ENCODE peak calls at places on chromosomes 5 and 9, in seven cellular contexts. Y is neuronal stem cell, S is mesendoderm, T is trophoblast cell, G is H9, Z is mesenchymal stem cell, K is H1. V is an unnamed sample.

GRCh38 chr5:1315018-1315708 is 20.3 kb upstream of the TERT start:
- DNase-seq in Y (no peak), S (no peak), T (no peak), G (peak), Z (no peak), K (no peak), V (no peak)

GRCh38 chr5:173328896-173329369 is 719 bp upstream of the STC2 start:
- DNase-seq in Y (no peak), S (peak), T (peak), G (peak), Z (peak), K (peak), V (peak)

GRCh38 chr9:102669220-102669619 is 325.9 kb upstream of the CYLC2 start:
- DNase-seq in Y (no peak), S (no peak), T (no peak), G (no peak), Z (no peak), K (no peak), V (no peak)

GRCh38 chr9:120701248-120701647 is 13.0 kb downstream of the MEGF9 start:
- DNase-seq in Y (no peak), S (no peak), T (no peak), G (no peak), Z (no peak), K (no peak), V (no peak)

GRCh38 chr9:99056876-99057664 is 47.8 kb upstream of the TGFBR1 start:
- DNase-seq in Y (no peak), S (no peak), T (no peak), G (no peak), Z (peak), K (no peak), V (peak)

GRCh38 chr9:81852820-81853219 is 75.4 kb upstream of the SPATA31D4 start:
- DNase-seq in Y (no peak), S (no peak), T (no peak), G (no peak), Z (no peak), K (no peak), V (no peak)

GRCh38 chr5:80704221-80704620 is 49.4 kb upstream of the DHFR start:
- DNase-seq in Y (no peak), S (peak), T (no peak), G (no peak), Z (no peak), K (no peak), V (no peak)

GRCh38 chr5:134561871-134562296 is 36.4 kb downstream of the JADE2 start:
- DNase-seq in Y (peak), S (peak), T (no peak), G (peak), Z (peak), K (no peak), V (peak)

GRCh38 chr9:98808879-98809278 is 1.4 kb downstream of the GALNT12 start:
- DNase-seq in Y (no peak), S (no peak), T (no peak), G (no peak), Z (no peak), K (peak), V (no peak)

GRCh38 chr9:83596899-83597504 is 25.9 kb upstream of the IDNK start:
- DNase-seq in Y (peak), S (peak), T (peak), G (peak), Z (peak), K (peak), V (no peak)

DNA sequence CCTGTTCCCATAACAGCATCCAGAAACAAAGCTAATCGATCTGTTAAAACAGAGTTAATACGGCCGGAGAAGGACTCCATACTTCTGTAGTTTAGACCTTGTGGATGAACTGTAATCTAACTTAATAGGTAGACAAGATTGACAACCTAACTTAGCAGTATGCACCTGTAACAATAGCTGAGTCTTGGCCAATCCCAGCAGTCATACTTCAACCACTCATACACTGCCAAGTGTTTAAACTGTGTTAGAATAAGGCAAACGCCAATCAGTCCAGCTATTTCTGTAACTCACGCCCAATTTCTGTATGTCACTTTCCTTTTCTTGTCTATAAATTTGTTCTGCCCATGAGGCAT is 33.7 kb upstream of the MACIR start:
- DNase-seq in Y (no peak), S (no peak), T (no peak), G (no peak), Z (no peak), K (no peak), V (no peak)
- H3K4me2 ChIP-seq in Y (no peak), S (no peak), T (no peak), G (peak), Z (no peak), K (peak), V (no peak)

GRCh38 chr5:67934976-67935375 is 280.6 kb upstream of the PIK3R1 start:
- DNase-seq in Y (no peak), S (peak), T (no peak), G (no peak), Z (no peak), K (no peak), V (no peak)

GRCh38 chr5:67941750-67942450 is 273.7 kb upstream of the PIK3R1 start:
- DNase-seq in Y (no peak), S (no peak), T (no peak), G (no peak), Z (no peak), K (no peak), V (no peak)

DNA sequence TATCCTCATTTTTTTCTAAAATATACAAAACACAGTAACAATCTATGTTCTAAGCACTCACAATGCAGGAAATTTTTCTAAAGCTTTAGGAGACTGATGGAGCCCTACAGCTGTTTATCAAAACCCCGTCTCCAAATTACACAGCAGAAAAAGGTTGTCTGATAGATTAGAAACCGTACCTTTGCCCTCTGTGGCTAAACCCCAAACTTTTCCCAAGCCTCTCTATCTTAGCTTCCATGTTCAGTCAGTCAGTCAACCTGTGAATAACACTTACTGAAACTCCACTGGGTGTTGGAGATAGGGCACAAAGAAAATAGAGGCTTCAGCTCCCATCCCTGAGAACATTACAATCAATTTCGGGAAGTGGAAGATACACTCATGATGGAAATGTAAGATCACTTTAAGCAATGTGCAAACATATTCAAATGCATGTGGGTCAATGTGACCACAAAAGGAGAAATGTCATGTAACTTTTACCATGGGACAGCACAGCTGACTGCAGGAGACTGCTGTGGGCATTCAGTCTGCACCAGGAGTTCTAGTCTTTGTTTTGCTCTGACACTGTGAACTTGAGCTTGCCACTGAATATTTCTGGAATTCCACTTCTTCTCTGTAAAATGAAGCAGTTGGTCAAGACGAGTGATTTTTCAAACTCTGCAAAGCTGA is 279.5 kb upstream of the PIK3R1 start:
- DNase-seq in Y (no peak), S (no peak), T (no peak), G (no peak), Z (no peak), K (no peak), V (no peak)
- H2BK5ac ChIP-seq in Y (no peak), S (no peak), T (no peak), G (no peak), Z (no peak), K (no peak), V (no peak)

GRCh38 chr5:138018844-138019243 is 14.0 kb downstream of the FAM13B start:
- DNase-seq in Y (no peak), S (peak), T (no peak), G (no peak), Z (no peak), K (no peak), V (peak)

GRCh38 chr5:138024117-138024516 is 8.8 kb downstream of the FAM13B start:
- DNase-seq in Y (no peak), S (no peak), T (no peak), G (no peak), Z (peak), K (no peak), V (peak)

GRCh38 chr5:138022912-138023311 is 10.0 kb downstream of the FAM13B start:
- DNase-seq in Y (no peak), S (peak), T (peak), G (no peak), Z (no peak), K (no peak), V (no peak)

GRCh38 chr5:138025285-138025684 is 7.6 kb downstream of the FAM13B start:
- DNase-seq in Y (no peak), S (no peak), T (no peak), G (no peak), Z (no peak), K (no peak), V (no peak)

DNA sequence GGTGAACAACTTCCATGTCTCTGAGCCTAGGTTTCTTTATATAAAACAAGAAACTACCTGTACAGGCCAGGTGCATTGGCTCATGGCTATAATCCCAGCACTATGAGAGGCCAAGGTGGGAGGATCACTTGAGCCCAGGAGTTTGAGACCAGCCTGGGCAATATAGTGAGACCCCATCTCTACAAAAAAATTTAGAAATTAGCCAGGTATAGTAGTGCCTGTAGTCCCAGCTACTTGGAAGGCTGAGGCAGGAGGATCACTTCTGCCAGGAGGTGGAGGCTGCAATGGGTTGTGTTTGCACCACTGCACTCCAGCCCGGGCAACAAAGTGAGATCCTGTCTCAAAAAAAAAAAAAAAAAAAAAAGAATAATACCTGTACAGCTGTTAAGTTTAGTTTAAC is 11.1 kb downstream of the FAM13B start:
- DNase-seq in Y (no peak), S (no peak), T (no peak), G (no peak), Z (no peak), K (no peak), V (no peak)
- H3K4me2 ChIP-seq in Y (no peak), S (no peak), T (no peak), G (no peak), Z (no peak), K (no peak), V (no peak)

DNA sequence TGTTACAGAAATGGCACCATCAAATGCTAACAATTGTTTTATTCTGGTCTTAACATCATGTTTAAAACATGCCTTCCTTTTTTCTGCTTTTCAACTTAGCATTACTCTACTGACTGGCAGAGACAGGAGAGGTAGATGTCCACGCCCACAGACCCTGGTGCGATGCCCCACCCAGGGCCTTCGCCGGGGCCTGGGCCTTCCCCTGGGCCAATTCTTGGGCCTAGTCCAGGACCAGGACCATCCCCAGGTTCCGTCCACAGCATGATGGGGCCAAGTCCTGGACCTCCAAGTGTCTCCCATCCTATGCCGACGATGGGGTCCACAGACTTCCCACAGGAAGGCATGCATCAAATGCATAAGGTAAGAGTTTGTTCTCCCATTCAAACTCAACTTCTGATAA is 13.7 kb downstream of the SMARCA2 start:
- DNase-seq in Y (no peak), S (no peak), T (no peak), G (no peak), Z (no peak), K (no peak), V (no peak)
- H2BK5ac ChIP-seq in Y (no peak), S (no peak), T (no peak), G (no peak), Z (no peak), K (no peak), V (no peak)

V was measured in IMR-90.